ENCODE peak calls at places on chromosome 1, in seven cellular contexts. One of them, this sample, is unnamed.

GRCh38 chr1:15836772-15837669 is 10.5 kb upstream of the SPEN start:
- DNase-seq in heart left ventricle: peak; percentile 37
- DNase-seq in T-helper 2 cell: no peak
- DNase-seq in NCI-H1105: no peak
- DNase-seq in SHP77: no peak
- DNase-seq in neural crest cell: no peak
- DNase-seq in progenitor cell of endocrine pancreas: no peak
- DNase-seq in this sample: no peak

GRCh38 chr1:235056937-235057336 is 71.7 kb downstream of the TOMM20 start:
- DNase-seq in progenitor cell of endocrine pancreas: no peak
- DNase-seq in T-helper 2 cell: no peak
- DNase-seq in neural crest cell: no peak
- DNase-seq in SHP77: no peak
- DNase-seq in heart left ventricle: no peak
- DNase-seq in NCI-H1105: no peak
- DNase-seq in this sample: no peak

GRCh38 chr1:203629509-203630082 is 3.0 kb downstream of the ATP2B4 start:
- DNase-seq in SHP77: no peak
- DNase-seq in neural crest cell: peak; percentile 58
- DNase-seq in heart left ventricle: peak; percentile 78
- DNase-seq in NCI-H1105: no peak
- DNase-seq in progenitor cell of endocrine pancreas: peak; percentile 32
- DNase-seq in T-helper 2 cell: peak; percentile 51
- DNase-seq in this sample: no peak

GRCh38 chr1:38217316-38217715 is 170.7 kb upstream of the POU3F1 start:
- DNase-seq in heart left ventricle: no peak
- DNase-seq in T-helper 2 cell: no peak
- DNase-seq in NCI-H1105: no peak
- DNase-seq in progenitor cell of endocrine pancreas: no peak
- DNase-seq in neural crest cell: no peak
- DNase-seq in SHP77: no peak
- DNase-seq in this sample: no peak

GRCh38 chr1:45009956-45010854 is 919 bp downstream of the HECTD3 start:
- DNase-seq in T-helper 2 cell: no peak
- DNase-seq in neural crest cell: no peak
- DNase-seq in NCI-H1105: peak; percentile 43
- DNase-seq in SHP77: peak; percentile 38
- DNase-seq in heart left ventricle: no peak
- DNase-seq in progenitor cell of endocrine pancreas: peak; percentile 29
- DNase-seq in this sample: no peak

GRCh38 chr1:222911866-222912265 is 97.0 kb downstream of the DISP1 start:
- DNase-seq in NCI-H1105: no peak
- DNase-seq in neural crest cell: no peak
- DNase-seq in SHP77: no peak
- DNase-seq in progenitor cell of endocrine pancreas: no peak
- DNase-seq in T-helper 2 cell: no peak
- DNase-seq in heart left ventricle: no peak
- DNase-seq in this sample: no peak

GRCh38 chr1:167671727-167672511 is 41.9 kb downstream of the RCSD1 start:
- DNase-seq in T-helper 2 cell: no peak
- DNase-seq in progenitor cell of endocrine pancreas: no peak
- DNase-seq in SHP77: no peak
- DNase-seq in heart left ventricle: no peak
- DNase-seq in neural crest cell: no peak
- DNase-seq in NCI-H1105: no peak
- DNase-seq in this sample: no peak

GRCh38 chr1:212260557-212261342 is 24.5 kb upstream of the PPP2R5A start:
- DNase-seq in heart left ventricle: no peak
- DNase-seq in neural crest cell: no peak
- DNase-seq in NCI-H1105: peak; percentile 3
- DNase-seq in T-helper 2 cell: no peak
- DNase-seq in progenitor cell of endocrine pancreas: no peak
- DNase-seq in SHP77: no peak
- DNase-seq in this sample: no peak

GRCh38 chr1:183841950-183842816 is 37.3 kb downstream of the RGL1 start:
- DNase-seq in neural crest cell: no peak
- DNase-seq in T-helper 2 cell: peak; percentile 3
- DNase-seq in NCI-H1105: peak; percentile 7
- DNase-seq in SHP77: peak; percentile 23
- DNase-seq in progenitor cell of endocrine pancreas: no peak
- DNase-seq in heart left ventricle: peak; percentile 42
- DNase-seq in this sample: no peak

GRCh38 chr1:46749921-46750404 is 31.0 kb upstream of the EFCAB14 start:
- DNase-seq in progenitor cell of endocrine pancreas: no peak
- DNase-seq in SHP77: no peak
- DNase-seq in neural crest cell: no peak
- DNase-seq in heart left ventricle: no peak
- DNase-seq in T-helper 2 cell: no peak
- DNase-seq in NCI-H1105: no peak
- DNase-seq in this sample: no peak

GRCh38 chr1:238488406-238488805 is 597.7 kb upstream of the ZP4 start:
- DNase-seq in NCI-H1105: no peak
- DNase-seq in SHP77: no peak
- DNase-seq in neural crest cell: no peak
- DNase-seq in T-helper 2 cell: no peak
- DNase-seq in heart left ventricle: no peak
- DNase-seq in progenitor cell of endocrine pancreas: no peak
- DNase-seq in this sample: no peak

GRCh38 chr1:163346326-163346870 is 24.6 kb downstream of the NUF2 start:
- DNase-seq in heart left ventricle: no peak
- DNase-seq in progenitor cell of endocrine pancreas: no peak
- DNase-seq in NCI-H1105: no peak
- DNase-seq in T-helper 2 cell: no peak
- DNase-seq in SHP77: no peak
- DNase-seq in neural crest cell: no peak
- DNase-seq in this sample: no peak

GRCh38 chr1:10704383-10704882 is 92.0 kb downstream of the CASZ1 start:
- DNase-seq in SHP77: no peak
- DNase-seq in NCI-H1105: no peak
- DNase-seq in progenitor cell of endocrine pancreas: peak; percentile 68
- DNase-seq in T-helper 2 cell: no peak
- DNase-seq in neural crest cell: peak; percentile 68
- DNase-seq in heart left ventricle: no peak
- DNase-seq in this sample: no peak

GRCh38 chr1:220741825-220742224 is 6.3 kb upstream of the MTARC2 start:
- DNase-seq in neural crest cell: no peak
- DNase-seq in NCI-H1105: no peak
- DNase-seq in heart left ventricle: no peak
- DNase-seq in SHP77: no peak
- DNase-seq in T-helper 2 cell: no peak
- DNase-seq in progenitor cell of endocrine pancreas: no peak
- DNase-seq in this sample: no peak

GRCh38 chr1:48093696-48094518 is 96.7 kb upstream of the TRABD2B start:
- DNase-seq in heart left ventricle: peak; percentile 27
- DNase-seq in progenitor cell of endocrine pancreas: peak; percentile 80
- DNase-seq in T-helper 2 cell: peak; percentile 54
- DNase-seq in SHP77: peak; percentile 57
- DNase-seq in neural crest cell: peak; percentile 60
- DNase-seq in NCI-H1105: peak; percentile 78
- DNase-seq in this sample: peak; percentile 52

GRCh38 chr1:21939650-21940374 is 2.7 kb upstream of the HSPG2 start:
- DNase-seq in T-helper 2 cell: no peak
- DNase-seq in neural crest cell: no peak
- DNase-seq in SHP77: peak; percentile 38
- DNase-seq in NCI-H1105: peak; percentile 39
- DNase-seq in heart left ventricle: peak; percentile 87
- DNase-seq in progenitor cell of endocrine pancreas: no peak
- DNase-seq in this sample: no peak

GRCh38 chr1:223738465-223739365 is 26.4 kb downstream of the CAPN2 start:
- DNase-seq in heart left ventricle: no peak
- DNase-seq in progenitor cell of endocrine pancreas: no peak
- DNase-seq in NCI-H1105: no peak
- DNase-seq in SHP77: no peak
- DNase-seq in T-helper 2 cell: no peak
- DNase-seq in neural crest cell: no peak
- DNase-seq in this sample: no peak

GRCh38 chr1:176717052-176717754 is 254.2 kb downstream of the PAPPA2 start:
- DNase-seq in heart left ventricle: no peak
- DNase-seq in NCI-H1105: no peak
- DNase-seq in SHP77: peak; percentile 42
- DNase-seq in progenitor cell of endocrine pancreas: no peak
- DNase-seq in neural crest cell: no peak
- DNase-seq in T-helper 2 cell: no peak
- DNase-seq in this sample: no peak

This sample was measured in iPS DF 19.7.